ENCODE peak calls at places on chromosomes 4 and X, in five cellular contexts. One of them, this sample, is unnamed.

GRCh38 chr4:56375458-56375857 is 11.8 kb downstream of the AASDH start:
- DNase-seq in activated effector memory CD4-positive, alpha-beta T cell treated with Interleukin-2 at 50 U/mL for 16 hours: no peak
- DNase-seq in ecto neural progenitor cell: no peak
- DNase-seq in stimulated activated CD4-positive, alpha-beta T cell treated with anti-CD3 and anti-CD28 coated beads, Interleukin-1b, Interleukin-23, amount 100 ng/mL, for 1 hour: no peak
- DNase-seq in type B pancreatic cell: no peak
- DNase-seq in this sample: no peak

GRCh38 chr4:89247951-89248350 is 59.6 kb downstream of the GPRIN3 start:
- DNase-seq in activated effector memory CD4-positive, alpha-beta T cell treated with Interleukin-2 at 50 U/mL for 16 hours: no peak
- DNase-seq in ecto neural progenitor cell: no peak
- DNase-seq in stimulated activated CD4-positive, alpha-beta T cell treated with anti-CD3 and anti-CD28 coated beads, Interleukin-1b, Interleukin-23, amount 100 ng/mL, for 1 hour: no peak
- DNase-seq in type B pancreatic cell: no peak
- DNase-seq in this sample: no peak

GRCh38 chrX:15854080-15854655 is 445 bp downstream of the AP1S2 start:
- DNase-seq in activated effector memory CD4-positive, alpha-beta T cell treated with Interleukin-2 at 50 U/mL for 16 hours: peak; percentile 23
- DNase-seq in ecto neural progenitor cell: peak; percentile 87
- DNase-seq in stimulated activated CD4-positive, alpha-beta T cell treated with anti-CD3 and anti-CD28 coated beads, Interleukin-1b, Interleukin-23, amount 100 ng/mL, for 1 hour: no peak
- DNase-seq in type B pancreatic cell: peak; percentile 80
- DNase-seq in this sample: peak; percentile 42

GRCh38 chrX:97876697-97877407 is 993.1 kb downstream of the RPA4 start:
- DNase-seq in activated effector memory CD4-positive, alpha-beta T cell treated with Interleukin-2 at 50 U/mL for 16 hours: no peak
- DNase-seq in ecto neural progenitor cell: no peak
- DNase-seq in stimulated activated CD4-positive, alpha-beta T cell treated with anti-CD3 and anti-CD28 coated beads, Interleukin-1b, Interleukin-23, amount 100 ng/mL, for 1 hour: no peak
- DNase-seq in type B pancreatic cell: no peak
- DNase-seq in this sample: no peak

GRCh38 chr4:176883108-176883550 is 90.4 kb upstream of the VEGFC start:
- DNase-seq in activated effector memory CD4-positive, alpha-beta T cell treated with Interleukin-2 at 50 U/mL for 16 hours: no peak
- DNase-seq in ecto neural progenitor cell: no peak
- DNase-seq in stimulated activated CD4-positive, alpha-beta T cell treated with anti-CD3 and anti-CD28 coated beads, Interleukin-1b, Interleukin-23, amount 100 ng/mL, for 1 hour: no peak
- DNase-seq in type B pancreatic cell: no peak
- DNase-seq in this sample: no peak

GRCh38 chr4:4659871-4660651 is 118.2 kb upstream of the STX18 start:
- DNase-seq in activated effector memory CD4-positive, alpha-beta T cell treated with Interleukin-2 at 50 U/mL for 16 hours: no peak
- DNase-seq in ecto neural progenitor cell: no peak
- DNase-seq in stimulated activated CD4-positive, alpha-beta T cell treated with anti-CD3 and anti-CD28 coated beads, Interleukin-1b, Interleukin-23, amount 100 ng/mL, for 1 hour: no peak
- DNase-seq in type B pancreatic cell: no peak
- DNase-seq in this sample: no peak

GRCh38 chr4:13970349-13970748 is 342.8 kb upstream of the BOD1L1 start:
- DNase-seq in activated effector memory CD4-positive, alpha-beta T cell treated with Interleukin-2 at 50 U/mL for 16 hours: no peak
- DNase-seq in ecto neural progenitor cell: no peak
- DNase-seq in stimulated activated CD4-positive, alpha-beta T cell treated with anti-CD3 and anti-CD28 coated beads, Interleukin-1b, Interleukin-23, amount 100 ng/mL, for 1 hour: no peak
- DNase-seq in type B pancreatic cell: no peak
- DNase-seq in this sample: no peak

GRCh38 chr4:48651869-48652447 is 128.1 kb downstream of the FRYL start:
- DNase-seq in activated effector memory CD4-positive, alpha-beta T cell treated with Interleukin-2 at 50 U/mL for 16 hours: no peak
- DNase-seq in ecto neural progenitor cell: no peak
- DNase-seq in stimulated activated CD4-positive, alpha-beta T cell treated with anti-CD3 and anti-CD28 coated beads, Interleukin-1b, Interleukin-23, amount 100 ng/mL, for 1 hour: no peak
- DNase-seq in type B pancreatic cell: no peak
- DNase-seq in this sample: no peak

GRCh38 chr4:38034986-38035882 is 75.0 kb downstream of the PTTG2 start:
- DNase-seq in activated effector memory CD4-positive, alpha-beta T cell treated with Interleukin-2 at 50 U/mL for 16 hours: no peak
- DNase-seq in ecto neural progenitor cell: no peak
- DNase-seq in stimulated activated CD4-positive, alpha-beta T cell treated with anti-CD3 and anti-CD28 coated beads, Interleukin-1b, Interleukin-23, amount 100 ng/mL, for 1 hour: no peak
- DNase-seq in type B pancreatic cell: no peak
- DNase-seq in this sample: peak; percentile 42

GRCh38 chr4:140686799-140687198 is 69.4 kb downstream of the TBC1D9 start:
- DNase-seq in activated effector memory CD4-positive, alpha-beta T cell treated with Interleukin-2 at 50 U/mL for 16 hours: no peak
- DNase-seq in ecto neural progenitor cell: no peak
- DNase-seq in stimulated activated CD4-positive, alpha-beta T cell treated with anti-CD3 and anti-CD28 coated beads, Interleukin-1b, Interleukin-23, amount 100 ng/mL, for 1 hour: no peak
- DNase-seq in type B pancreatic cell: no peak
- DNase-seq in this sample: no peak

GRCh38 chrX:40101430-40101802 is 3.7 kb upstream of the BCOR start:
- DNase-seq in activated effector memory CD4-positive, alpha-beta T cell treated with Interleukin-2 at 50 U/mL for 16 hours: no peak
- DNase-seq in ecto neural progenitor cell: peak; percentile 60
- DNase-seq in stimulated activated CD4-positive, alpha-beta T cell treated with anti-CD3 and anti-CD28 coated beads, Interleukin-1b, Interleukin-23, amount 100 ng/mL, for 1 hour: no peak
- DNase-seq in type B pancreatic cell: no peak
- DNase-seq in this sample: no peak

GRCh38 chrX:111465664-111466063 is 45.8 kb upstream of the SERTM2 start:
- DNase-seq in activated effector memory CD4-positive, alpha-beta T cell treated with Interleukin-2 at 50 U/mL for 16 hours: no peak
- DNase-seq in ecto neural progenitor cell: no peak
- DNase-seq in stimulated activated CD4-positive, alpha-beta T cell treated with anti-CD3 and anti-CD28 coated beads, Interleukin-1b, Interleukin-23, amount 100 ng/mL, for 1 hour: no peak
- DNase-seq in type B pancreatic cell: no peak
- DNase-seq in this sample: no peak

GRCh38 chr4:185682236-185682635 is 129.8 kb downstream of the SORBS2 start:
- DNase-seq in activated effector memory CD4-positive, alpha-beta T cell treated with Interleukin-2 at 50 U/mL for 16 hours: no peak
- DNase-seq in ecto neural progenitor cell: no peak
- DNase-seq in stimulated activated CD4-positive, alpha-beta T cell treated with anti-CD3 and anti-CD28 coated beads, Interleukin-1b, Interleukin-23, amount 100 ng/mL, for 1 hour: no peak
- DNase-seq in type B pancreatic cell: no peak
- DNase-seq in this sample: no peak

GRCh38 chrX:107429090-107429489 is 20.4 kb upstream of the FRMPD3 start:
- DNase-seq in activated effector memory CD4-positive, alpha-beta T cell treated with Interleukin-2 at 50 U/mL for 16 hours: no peak
- DNase-seq in ecto neural progenitor cell: no peak
- DNase-seq in stimulated activated CD4-positive, alpha-beta T cell treated with anti-CD3 and anti-CD28 coated beads, Interleukin-1b, Interleukin-23, amount 100 ng/mL, for 1 hour: no peak
- DNase-seq in type B pancreatic cell: no peak
- DNase-seq in this sample: peak; percentile 15

GRCh38 chr4:39502034-39502658 is 25.1 kb downstream of the UGDH start:
- DNase-seq in activated effector memory CD4-positive, alpha-beta T cell treated with Interleukin-2 at 50 U/mL for 16 hours: no peak
- DNase-seq in ecto neural progenitor cell: no peak
- DNase-seq in stimulated activated CD4-positive, alpha-beta T cell treated with anti-CD3 and anti-CD28 coated beads, Interleukin-1b, Interleukin-23, amount 100 ng/mL, for 1 hour: no peak
- DNase-seq in type B pancreatic cell: no peak
- DNase-seq in this sample: no peak

GRCh38 chrX:144293229-144293628 is 409.4 kb downstream of the UBE2NL start:
- DNase-seq in activated effector memory CD4-positive, alpha-beta T cell treated with Interleukin-2 at 50 U/mL for 16 hours: no peak
- DNase-seq in ecto neural progenitor cell: no peak
- DNase-seq in stimulated activated CD4-positive, alpha-beta T cell treated with anti-CD3 and anti-CD28 coated beads, Interleukin-1b, Interleukin-23, amount 100 ng/mL, for 1 hour: no peak
- DNase-seq in type B pancreatic cell: no peak
- DNase-seq in this sample: no peak

GRCh38 chr4:152594981-152595916 is 59.4 kb upstream of the FBXW7 start:
- DNase-seq in activated effector memory CD4-positive, alpha-beta T cell treated with Interleukin-2 at 50 U/mL for 16 hours: no peak
- DNase-seq in ecto neural progenitor cell: no peak
- DNase-seq in stimulated activated CD4-positive, alpha-beta T cell treated with anti-CD3 and anti-CD28 coated beads, Interleukin-1b, Interleukin-23, amount 100 ng/mL, for 1 hour: no peak
- DNase-seq in type B pancreatic cell: no peak
- DNase-seq in this sample: no peak

GRCh38 chr4:112214397-112215264 is 17.0 kb upstream of the AP1AR start:
- DNase-seq in activated effector memory CD4-positive, alpha-beta T cell treated with Interleukin-2 at 50 U/mL for 16 hours: no peak
- DNase-seq in ecto neural progenitor cell: no peak
- DNase-seq in stimulated activated CD4-positive, alpha-beta T cell treated with anti-CD3 and anti-CD28 coated beads, Interleukin-1b, Interleukin-23, amount 100 ng/mL, for 1 hour: no peak
- DNase-seq in type B pancreatic cell: no peak
- DNase-seq in this sample: no peak

GRCh38 chr4:185343726-185344581 is 51.8 kb downstream of the LRP2BP start:
- DNase-seq in activated effector memory CD4-positive, alpha-beta T cell treated with Interleukin-2 at 50 U/mL for 16 hours: no peak
- DNase-seq in ecto neural progenitor cell: no peak
- DNase-seq in stimulated activated CD4-positive, alpha-beta T cell treated with anti-CD3 and anti-CD28 coated beads, Interleukin-1b, Interleukin-23, amount 100 ng/mL, for 1 hour: no peak
- DNase-seq in type B pancreatic cell: no peak
- DNase-seq in this sample: no peak

GRCh38 chr4:127470290-127470809 is 162.4 kb upstream of the INTU start:
- DNase-seq in activated effector memory CD4-positive, alpha-beta T cell treated with Interleukin-2 at 50 U/mL for 16 hours: no peak
- DNase-seq in ecto neural progenitor cell: no peak
- DNase-seq in stimulated activated CD4-positive, alpha-beta T cell treated with anti-CD3 and anti-CD28 coated beads, Interleukin-1b, Interleukin-23, amount 100 ng/mL, for 1 hour: no peak
- DNase-seq in type B pancreatic cell: no peak
- DNase-seq in this sample: no peak

GRCh38 chr4:95572304-95572991 is 23.7 kb upstream of the UNC5C start:
- DNase-seq in activated effector memory CD4-positive, alpha-beta T cell treated with Interleukin-2 at 50 U/mL for 16 hours: no peak
- DNase-seq in ecto neural progenitor cell: no peak
- DNase-seq in stimulated activated CD4-positive, alpha-beta T cell treated with anti-CD3 and anti-CD28 coated beads, Interleukin-1b, Interleukin-23, amount 100 ng/mL, for 1 hour: no peak
- DNase-seq in type B pancreatic cell: no peak
- DNase-seq in this sample: peak; percentile 70

GRCh38 chr4:188107931-188108843 is 1.2 kb downstream of the TRIML2 start:
- DNase-seq in activated effector memory CD4-positive, alpha-beta T cell treated with Interleukin-2 at 50 U/mL for 16 hours: no peak
- DNase-seq in ecto neural progenitor cell: no peak
- DNase-seq in stimulated activated CD4-positive, alpha-beta T cell treated with anti-CD3 and anti-CD28 coated beads, Interleukin-1b, Interleukin-23, amount 100 ng/mL, for 1 hour: no peak
- DNase-seq in type B pancreatic cell: no peak
- DNase-seq in this sample: no peak

GRCh38 chrX:48794340-48794920 is 7.4 kb upstream of the HDAC6 start:
- DNase-seq in activated effector memory CD4-positive, alpha-beta T cell treated with Interleukin-2 at 50 U/mL for 16 hours: no peak
- DNase-seq in ecto neural progenitor cell: no peak
- DNase-seq in stimulated activated CD4-positive, alpha-beta T cell treated with anti-CD3 and anti-CD28 coated beads, Interleukin-1b, Interleukin-23, amount 100 ng/mL, for 1 hour: no peak
- DNase-seq in type B pancreatic cell: no peak
- DNase-seq in this sample: no peak

GRCh38 chr4:56760194-56760593 is 61.3 kb downstream of the SPINK2 start:
- DNase-seq in activated effector memory CD4-positive, alpha-beta T cell treated with Interleukin-2 at 50 U/mL for 16 hours: no peak
- DNase-seq in ecto neural progenitor cell: no peak
- DNase-seq in stimulated activated CD4-positive, alpha-beta T cell treated with anti-CD3 and anti-CD28 coated beads, Interleukin-1b, Interleukin-23, amount 100 ng/mL, for 1 hour: no peak
- DNase-seq in type B pancreatic cell: no peak
- DNase-seq in this sample: no peak

GRCh38 chr4:82043081-82043808 is 330.5 kb downstream of the HNRNPD start:
- DNase-seq in activated effector memory CD4-positive, alpha-beta T cell treated with Interleukin-2 at 50 U/mL for 16 hours: no peak
- DNase-seq in ecto neural progenitor cell: peak; percentile 51
- DNase-seq in stimulated activated CD4-positive, alpha-beta T cell treated with anti-CD3 and anti-CD28 coated beads, Interleukin-1b, Interleukin-23, amount 100 ng/mL, for 1 hour: no peak
- DNase-seq in type B pancreatic cell: no peak
- DNase-seq in this sample: peak; percentile 8

GRCh38 chr4:38092701-38093100 is 132.5 kb downstream of the PTTG2 start:
- DNase-seq in activated effector memory CD4-positive, alpha-beta T cell treated with Interleukin-2 at 50 U/mL for 16 hours: no peak
- DNase-seq in ecto neural progenitor cell: no peak
- DNase-seq in stimulated activated CD4-positive, alpha-beta T cell treated with anti-CD3 and anti-CD28 coated beads, Interleukin-1b, Interleukin-23, amount 100 ng/mL, for 1 hour: no peak
- DNase-seq in type B pancreatic cell: no peak
- DNase-seq in this sample: no peak

GRCh38 chr4:6277139-6277802 is 7.6 kb downstream of the WFS1 start:
- DNase-seq in activated effector memory CD4-positive, alpha-beta T cell treated with Interleukin-2 at 50 U/mL for 16 hours: no peak
- DNase-seq in ecto neural progenitor cell: no peak
- DNase-seq in stimulated activated CD4-positive, alpha-beta T cell treated with anti-CD3 and anti-CD28 coated beads, Interleukin-1b, Interleukin-23, amount 100 ng/mL, for 1 hour: no peak
- DNase-seq in type B pancreatic cell: no peak
- DNase-seq in this sample: no peak

GRCh38 chrX:8067754-8068469 is 103.2 kb downstream of the VCX2 start:
- DNase-seq in activated effector memory CD4-positive, alpha-beta T cell treated with Interleukin-2 at 50 U/mL for 16 hours: no peak
- DNase-seq in ecto neural progenitor cell: no peak
- DNase-seq in stimulated activated CD4-positive, alpha-beta T cell treated with anti-CD3 and anti-CD28 coated beads, Interleukin-1b, Interleukin-23, amount 100 ng/mL, for 1 hour: no peak
- DNase-seq in type B pancreatic cell: no peak
- DNase-seq in this sample: no peak